ENCODE peak calls at places on chromosomes 13 and 19, in four cellular contexts. Z is HL-60, G is K562, H is GM12878. O is an unnamed sample.

GRCh38 chr13:52353116-52353718 is 52.8 kb downstream of the THSD1 start:
- DNase-seq in G (no peak), Z (no peak), H (no peak), O (no peak)

GRCh38 chr13:26967119-26968038 is 204.2 kb downstream of the USP12 start:
- DNase-seq in Z (no peak), G (no peak), H (no peak), O (no peak)

GRCh38 chr19:45218426-45218825 is 26.8 kb downstream of the EXOC3L2 start:
- DNase-seq in Z (no peak), H (no peak), G (no peak), O (no peak)

GRCh38 chr13:104740616-104741222 is 1674.5 kb upstream of the SLC10A2 start:
- DNase-seq in H (no peak), Z (no peak), G (no peak), O (no peak)

GRCh38 chr19:42409477-42409876 is 17.7 kb downstream of the LIPE start:
- DNase-seq in H (no peak), Z (no peak), G (no peak), O (no peak)

GRCh38 chr13:98994080-98994479 is 16.2 kb upstream of the DOCK9 start:
- DNase-seq in Z (no peak), G (no peak), H (no peak), O (no peak)

GRCh38 chr13:98473135-98473791 is 103.6 kb downstream of the STK24 start:
- DNase-seq in G (no peak), H (no peak), Z (no peak), O (no peak)

GRCh38 chr13:113050856-113051431 is 54.6 kb upstream of the F7 start:
- DNase-seq in H (no peak), G (no peak), Z (no peak), O (no peak)

GRCh38 chr13:109974354-109974753 is 188.0 kb upstream of the IRS2 start:
- DNase-seq in H (no peak), G (no peak), Z (no peak), O (no peak)

GRCh38 chr19:6161271-6161850 is 25.9 kb downstream of the ACSBG2 start:
- DNase-seq in Z (peak; percentile 72), H (peak; percentile 52), G (peak; percentile 90), O (peak; percentile 45)

GRCh38 chr19:49180659-49181058 is 23.1 kb downstream of the TRPM4 start:
- DNase-seq in H (no peak), G (no peak), Z (no peak), O (no peak)

GRCh38 chr19:14409157-14410053 is 9.7 kb downstream of the DDX39A start:
- DNase-seq in H (no peak), Z (no peak), G (no peak), O (no peak)

GRCh38 chr19:434152-434960 is 25.4 kb upstream of the C2CD4C start:
- DNase-seq in G (no peak), H (no peak), Z (no peak), O (no peak)

GRCh38 chr19:40279120-40279551 is 6.0 kb downstream of the AKT2 start:
- DNase-seq in G (no peak), Z (no peak), H (no peak), O (no peak)

GRCh38 chr13:51818771-51819511 is 15.0 kb upstream of the DHRS12 start:
- DNase-seq in G (no peak), H (no peak), Z (no peak), O (no peak)

GRCh38 chr13:67303661-67304333 is 73.7 kb upstream of the PCDH9 start:
- DNase-seq in G (no peak), H (no peak), Z (no peak), O (no peak)

GRCh38 chr19:10134040-10134439 is 14.3 kb upstream of the EIF3G start:
- DNase-seq in Z (no peak), H (no peak), G (no peak), O (no peak)

GRCh38 chr19:4580021-4580901 is 20.8 kb upstream of the SEMA6B start:
- DNase-seq in G (peak; percentile 71), Z (no peak), H (no peak), O (no peak)

GRCh38 chr19:42942187-42942789 is 5.3 kb upstream of the PSG7 start:
- DNase-seq in Z (no peak), H (no peak), G (peak; percentile 8), O (no peak)

GRCh38 chr19:55441319-55441691 is 1.8 kb downstream of the SHISA7 start:
- DNase-seq in G (no peak), Z (peak; percentile 70), H (no peak), O (no peak)

GRCh38 chr13:79837741-79838450 is 356.9 kb downstream of the NDFIP2 start:
- DNase-seq in Z (no peak), G (no peak), H (no peak), O (no peak)

GRCh38 chr19:2164020-2164988 is 571 bp downstream of the DOT1L start:
- DNase-seq in G (no peak), H (no peak), Z (no peak), O (no peak)

GRCh38 chr13:99303863-99304521 is 3.2 kb downstream of the GPR183 start:
- DNase-seq in H (no peak), Z (peak; percentile 95), G (no peak), O (no peak)

GRCh38 chr13:44439615-44440014 is 66.0 kb downstream of the SERP2 start:
- DNase-seq in Z (peak; percentile 40), H (no peak), G (no peak), O (no peak)

GRCh38 chr19:38059897-38060296 is 152.9 kb downstream of the SIPA1L3 start:
- DNase-seq in Z (peak; percentile 49), H (no peak), G (no peak), O (no peak)

GRCh38 chr13:111639994-111640393 is 319.6 kb downstream of the TEX29 start:
- DNase-seq in H (no peak), Z (no peak), G (no peak), O (no peak)

DNA sequence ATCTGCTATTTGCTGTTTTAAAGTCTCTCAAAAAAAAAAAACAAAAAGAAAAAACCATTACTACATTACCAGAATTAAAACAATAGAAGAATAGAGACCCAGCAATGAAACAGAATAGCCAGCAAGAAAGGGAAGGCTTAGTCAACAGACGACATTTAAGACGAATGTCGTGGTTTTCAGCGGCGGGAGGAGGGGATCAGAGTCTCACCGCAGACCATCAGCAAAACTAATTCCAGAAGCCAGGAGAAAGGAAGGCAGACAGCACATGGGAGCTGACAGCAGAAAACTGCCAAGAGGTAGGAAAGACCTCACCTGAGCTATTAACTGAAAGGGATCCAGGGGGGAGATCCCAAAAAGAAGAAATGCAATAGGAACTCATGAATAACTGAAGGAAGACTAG is 128.9 kb downstream of the RNF17 start:
- DNase-seq in H (no peak), G (no peak), Z (no peak), O (no peak)
- TF ChIP-seq SPI1 in H (no peak), G (no peak), Z (no peak), O (no peak)

GRCh38 chr13:46172531-46172991 is 9.4 kb downstream of the LCP1 start:
- DNase-seq in H (no peak), Z (peak; percentile 91), G (no peak), O (no peak)
- TF ChIP-seq POLR2AphosphoS5 in H (peak; percentile 57), Z (peak; percentile 60), G (no peak), O (peak; percentile 43)

GRCh38 chr19:30089086-30089665 is 147.1 kb downstream of the URI1 start:
- DNase-seq in G (no peak), H (no peak), Z (no peak), O (no peak)

GRCh38 chr19:30087381-30088138 is 145.5 kb downstream of the URI1 start:
- DNase-seq in Z (no peak), G (no peak), H (no peak), O (no peak)

GRCh38 chr19:30090476-30090875 is 148.4 kb downstream of the URI1 start:
- DNase-seq in Z (no peak), H (no peak), G (no peak), O (no peak)

GRCh38 chr19:30086916-30087315 is 144.9 kb downstream of the URI1 start:
- DNase-seq in G (no peak), Z (no peak), H (no peak), O (no peak)

GRCh38 chr19:30088567-30088966 is 146.5 kb downstream of the URI1 start:
- DNase-seq in Z (no peak), H (no peak), G (no peak), O (no peak)
- TF ChIP-seq SPI1 in Z (no peak), H (no peak), G (no peak), O (no peak)

GRCh38 chr19:7644550-7644877 is 7.6 kb downstream of the STXBP2 start:
- DNase-seq in G (no peak), Z (no peak), H (no peak), O (no peak)
- TF ChIP-seq POLR2AphosphoS5 in G (no peak), Z (no peak), H (no peak), O (no peak)

GRCh38 chr19:35214766-35215422 is 13.6 kb downstream of the FAM187B start:
- DNase-seq in G (no peak), H (no peak), Z (no peak), O (no peak)

GRCh38 chr19:35219008-35219407 is 9.5 kb downstream of the FAM187B start:
- DNase-seq in G (no peak), H (no peak), Z (no peak), O (no peak)

GRCh38 chr19:35213678-35214632 is 14.6 kb downstream of the FAM187B start:
- DNase-seq in Z (peak; percentile 69), H (peak; percentile 93), G (no peak), O (no peak)

GRCh38 chr19:35216026-35216832 is 12.3 kb downstream of the FAM187B start:
- DNase-seq in Z (no peak), G (no peak), H (no peak), O (no peak)

DNA sequence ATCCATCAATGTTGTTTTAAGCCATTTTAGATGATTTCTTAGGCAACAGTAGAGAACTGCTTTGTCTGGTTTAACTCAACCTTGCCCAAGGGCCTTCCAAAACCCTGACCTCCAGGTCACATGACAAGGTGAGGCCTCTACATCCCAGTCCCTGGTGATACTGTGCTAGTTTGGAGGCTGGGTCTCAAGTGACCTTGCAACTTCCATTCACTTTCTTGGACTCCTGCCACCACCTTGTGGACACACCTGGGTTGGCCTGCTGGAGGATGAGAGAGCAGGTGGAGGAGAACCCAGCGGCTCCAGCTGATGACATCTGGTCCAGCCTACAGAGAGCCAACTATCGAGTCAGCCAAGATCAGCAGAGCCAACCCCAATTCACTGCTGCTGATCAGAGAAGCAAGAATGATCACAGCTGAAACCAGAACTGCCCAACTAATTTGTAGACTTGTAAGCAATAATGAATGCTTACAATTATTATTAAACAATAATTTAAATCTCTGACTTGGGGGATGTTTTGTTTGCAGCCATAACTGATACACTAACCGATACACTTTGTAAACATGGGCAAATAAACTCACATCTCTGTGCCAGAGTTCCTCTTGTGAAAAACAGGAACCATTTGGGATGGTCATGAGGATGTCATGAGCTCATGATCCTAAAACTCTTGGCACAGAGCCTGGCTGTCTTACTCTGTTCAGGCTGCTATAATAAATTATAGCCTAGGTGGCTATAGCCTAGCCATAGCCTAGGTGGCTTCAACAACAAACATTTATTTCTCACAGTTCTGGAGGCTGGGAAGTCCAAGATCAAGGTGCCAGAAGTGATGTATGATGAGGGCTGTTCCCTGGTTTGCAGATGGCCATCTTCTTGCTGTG is 11.5 kb downstream of the FAM187B start:
- DNase-seq in G (no peak), Z (peak; percentile 18), H (no peak), O (no peak)
- TF ChIP-seq SPI1 in G (no peak), Z (peak; percentile 6), H (no peak), O (no peak)

GRCh38 chr19:52942371-52943133 is 19.3 kb upstream of the ZNF888 start:
- DNase-seq in Z (peak; percentile 93), H (peak; percentile 48), G (peak; percentile 88), O (peak; percentile 84)
- TF ChIP-seq POLR2AphosphoS5 in Z (peak; percentile 78), H (peak; percentile 87), G (peak; percentile 89), O (peak; percentile 82)